ENCODE peak calls at places on chromosomes 16 and 17, in four cellular contexts. E is A549, I is SK-N-SH, K is WTC11. J is an unnamed sample.

GRCh38 chr16:75097941-75098897 is 18.4 kb downstream of the LDHD start:
- DNase-seq in I (no peak), K (no peak), E (no peak), J (no peak)

GRCh38 chr17:68961204-68961893 is 6.2 kb upstream of the ABCA8 start:
- DNase-seq in E (no peak), K (no peak), I (no peak), J (no peak)

GRCh38 chr16:19884611-19885455 is at the start of gene GPRC5B:
- DNase-seq in I (peak), E (peak), K (peak), J (no peak)

GRCh38 chr17:28225271-28225670 is 93.7 kb upstream of the TMEM97 start:
- DNase-seq in I (no peak), K (no peak), E (no peak), J (no peak)

GRCh38 chr17:27526603-27527002 is 70.4 kb downstream of the KSR1 start:
- DNase-seq in K (peak), E (peak), I (no peak), J (no peak)

GRCh38 chr16:28873543-28874201 is 4.6 kb upstream of the ATP2A1 start:
- DNase-seq in E (no peak), K (peak), I (peak), J (no peak)

GRCh38 chr16:87353613-87354012 is 30.0 kb downstream of the FBXO31 start:
- DNase-seq in E (no peak), I (no peak), K (no peak), J (no peak)

GRCh38 chr16:4777339-4778049 is 10.5 kb upstream of the ZNF500 start:
- DNase-seq in E (no peak), I (no peak), K (no peak), J (no peak)

GRCh38 chr17:74852237-74853047 is 7.2 kb downstream of the GRIN2C start:
- DNase-seq in I (peak), E (no peak), K (peak), J (peak)

GRCh38 chr17:81961554-81962498 is 839 bp upstream of the NOTUM start:
- DNase-seq in E (no peak), K (no peak), I (no peak), J (no peak)

GRCh38 chr17:42484304-42484703 is 25.6 kb downstream of the ATP6V0A1 start:
- DNase-seq in K (no peak), I (no peak), E (no peak), J (peak)

GRCh38 chr16:70589998-70590471 is 56.3 kb upstream of the IL34 start:
- DNase-seq in I (peak), K (no peak), E (peak), J (no peak)

GRCh38 chr16:77298638-77299360 is 99.6 kb downstream of the SYCE1L start:
- DNase-seq in K (no peak), E (peak), I (no peak), J (no peak)

GRCh38 chr16:10314811-10315210 is 71.0 kb upstream of the ATF7IP2 start:
- DNase-seq in K (no peak), E (no peak), I (peak), J (peak)

GRCh38 chr17:38891441-38891840 is 21.6 kb downstream of the LASP1 start:
- DNase-seq in E (no peak), K (no peak), I (no peak), J (no peak)

GRCh38 chr17:67221062-67221998 is 23.7 kb downstream of the HELZ start:
- DNase-seq in E (peak), I (peak), K (no peak), J (peak)

GRCh38 chr16:87704754-87705353 is 60.9 kb downstream of the KLHDC4 start:
- DNase-seq in I (no peak), K (no peak), E (no peak), J (no peak)

GRCh38 chr17:46173153-46173552 is 20.1 kb downstream of the KANSL1 start:
- DNase-seq in K (no peak), E (no peak), I (no peak), J (no peak)

GRCh38 chr16:13866073-13866472 is 53.9 kb upstream of the ERCC4 start:
- DNase-seq in K (peak), I (peak), E (peak), J (peak)

GRCh38 chr16:23434380-23434779 is 18.6 kb downstream of the COG7 start:
- DNase-seq in I (peak), K (no peak), E (peak), J (peak)

DNA sequence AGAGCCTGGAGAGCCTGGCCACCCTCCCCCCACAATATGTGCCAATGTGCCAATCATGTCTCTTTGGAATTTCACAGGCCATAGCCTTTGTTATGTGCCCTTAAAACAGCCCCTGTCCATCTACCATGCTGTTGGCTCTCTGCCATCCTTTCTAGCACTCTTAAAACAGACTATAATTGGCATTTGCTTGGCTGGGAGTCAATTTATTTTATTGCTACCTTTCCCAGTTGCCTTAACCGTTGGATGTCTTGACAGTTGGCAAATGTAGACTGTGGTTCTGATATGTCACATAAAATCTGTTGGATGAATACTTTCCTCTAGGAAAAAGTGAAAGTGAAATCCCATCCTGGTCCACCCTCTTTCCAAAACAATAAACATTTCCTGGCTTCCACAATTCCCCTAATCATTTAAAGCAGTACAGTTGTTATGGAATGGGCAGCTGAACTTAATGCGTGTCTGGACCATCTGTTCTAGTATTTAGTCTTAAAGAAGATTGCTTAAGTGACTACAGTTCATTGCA is 394.0 kb downstream of the KCNJ2 start:
- DNase-seq in E (no peak), K (no peak), I (no peak), J (no peak)
- TF ChIP-seq MAX in E (no peak), K (no peak), I (no peak), J (no peak)

GRCh38 chr17:8832711-8833352 is 33.7 kb upstream of the MFSD6L start:
- DNase-seq in E (peak), I (peak), K (peak), J (no peak)
- TF ChIP-seq MAX in E (no peak), I (no peak), K (no peak), J (no peak)

GRCh38 chr17:49677933-49678847 is at the start of gene SPOP:
- DNase-seq in K (peak), I (peak), E (peak), J (peak)

GRCh38 chr17:49674507-49674906 is 3.4 kb downstream of the SPOP start:
- DNase-seq in K (no peak), I (no peak), E (no peak), J (no peak)

GRCh38 chr17:49680314-49680713 is 2.4 kb upstream of the SPOP start:
- DNase-seq in K (no peak), I (no peak), E (no peak), J (no peak)

GRCh38 chr17:49677134-49677932 is 564 bp downstream of the SPOP start:
- DNase-seq in I (peak), E (peak), K (peak), J (peak)

DNA sequence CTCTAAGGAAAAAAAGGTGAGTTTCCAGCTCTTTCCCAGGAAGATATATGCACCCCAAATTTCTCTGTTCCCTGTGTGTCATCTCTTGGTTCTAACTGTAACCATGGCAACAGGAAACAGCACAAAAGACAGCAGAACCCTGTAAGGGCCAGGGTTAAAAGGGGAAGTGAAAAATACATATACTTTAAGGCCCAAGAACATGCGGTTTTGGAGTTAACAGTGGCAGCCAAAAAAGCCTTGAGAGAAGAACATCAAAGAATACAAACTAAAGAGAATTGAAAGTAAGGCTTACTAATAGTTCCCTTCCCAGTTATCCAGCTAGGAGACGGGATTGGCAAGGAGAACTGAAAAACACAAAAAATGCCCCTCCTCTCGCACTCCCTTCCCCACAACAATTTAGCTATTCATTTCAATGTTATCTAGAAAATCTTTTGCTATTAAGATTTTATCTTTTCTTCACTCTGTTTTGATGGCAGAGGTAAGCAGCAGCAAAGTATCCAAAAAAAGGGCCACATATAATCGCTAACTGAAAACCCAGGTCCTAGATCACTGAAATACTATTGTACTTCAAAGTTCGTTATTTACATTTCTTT is 1.5 kb downstream of the SPOP start:
- DNase-seq in E (no peak), K (no peak), I (no peak), J (no peak)
- TF ChIP-seq MAX in E (no peak), K (no peak), I (no peak), J (no peak)

GRCh38 chr16:57194512-57194911 is 8.4 kb downstream of the RSPRY1 start:
- DNase-seq in K (no peak), E (peak), I (peak), J (peak)
- TF ChIP-seq MAX in K (no peak), E (peak), I (no peak), J (no peak)